ENCODE peak calls at places on chromosomes 3 and 15, in six cellular contexts. L, A, P, Y, X and S are unnamed samples.

GRCh38 chr3:14227866-14228265 is 49.2 kb downstream of the LSM3 start:
- DNase-seq in L (no peak), A (no peak), P (peak; percentile 54), Y (no peak), X (no peak), S (peak; percentile 90)

GRCh38 chr3:186166491-186167288 is 57.8 kb upstream of the ETV5 start:
- DNase-seq in L (no peak), A (no peak), P (no peak), Y (no peak), X (no peak), S (no peak)

GRCh38 chr3:114827495-114827894 is 319.6 kb downstream of the ZBTB20 start:
- DNase-seq in L (peak; percentile 60), A (peak; percentile 69), P (peak; percentile 58), Y (no peak), X (no peak), S (peak; percentile 51)

GRCh38 chr3:60582285-60582684 is 669.0 kb downstream of the FHIT start:
- DNase-seq in L (no peak), A (no peak), P (no peak), Y (no peak), X (no peak), S (peak; percentile 56)

GRCh38 chr15:60575995-60576394 is 97.1 kb upstream of the ICE2 start:
- DNase-seq in L (no peak), A (no peak), P (peak; percentile 58), Y (no peak), X (no peak), S (peak; percentile 60)

GRCh38 chr3:36244728-36245127 is 135.6 kb upstream of the STAC start:
- DNase-seq in L (no peak), A (no peak), P (no peak), Y (no peak), X (no peak), S (peak; percentile 55)

GRCh38 chr3:111980716-111981456 is 2.1 kb downstream of the ABHD10 start:
- DNase-seq in L (no peak), A (no peak), P (no peak), Y (no peak), X (no peak), S (no peak)

GRCh38 chr3:43674345-43675085 is 16.2 kb upstream of the ABHD5 start:
- DNase-seq in L (no peak), A (no peak), P (no peak), Y (no peak), X (no peak), S (no peak)

GRCh38 chr3:134794950-134795775 is at the start of gene EPHB1:
- DNase-seq in L (peak; percentile 60), A (peak; percentile 92), P (peak; percentile 87), Y (peak; percentile 66), X (peak; percentile 92), S (peak; percentile 79)

GRCh38 chr3:7897643-7898042 is 604.0 kb upstream of the LMCD1 start:
- DNase-seq in L (no peak), A (no peak), P (no peak), Y (no peak), X (no peak), S (no peak)

GRCh38 chr3:100402150-100402706 is 889 bp downstream of the LNP1 start:
- DNase-seq in L (no peak), A (peak; percentile 6), P (peak; percentile 56), Y (no peak), X (no peak), S (peak; percentile 69)

GRCh38 chr3:178950676-178951075 is 120.9 kb downstream of the ZMAT3 start:
- DNase-seq in L (no peak), A (no peak), P (no peak), Y (peak; percentile 69), X (no peak), S (peak; percentile 93)

GRCh38 chr3:81484532-81484931 is 276.9 kb downstream of the GBE1 start:
- DNase-seq in L (no peak), A (no peak), P (no peak), Y (no peak), X (no peak), S (no peak)

GRCh38 chr3:174931969-174932368 is 72.8 kb downstream of the NAALADL2 start:
- DNase-seq in L (no peak), A (no peak), P (no peak), Y (no peak), X (no peak), S (no peak)

GRCh38 chr15:87619161-87619960 is 637.2 kb downstream of the NTRK3 start:
- DNase-seq in L (no peak), A (no peak), P (peak; percentile 44), Y (no peak), X (no peak), S (peak; percentile 32)

GRCh38 chr3:39065197-39065596 is 13.4 kb downstream of the WDR48 start:
- DNase-seq in L (peak; percentile 12), A (peak; percentile 48), P (peak; percentile 60), Y (no peak), X (no peak), S (peak; percentile 47)

DNA sequence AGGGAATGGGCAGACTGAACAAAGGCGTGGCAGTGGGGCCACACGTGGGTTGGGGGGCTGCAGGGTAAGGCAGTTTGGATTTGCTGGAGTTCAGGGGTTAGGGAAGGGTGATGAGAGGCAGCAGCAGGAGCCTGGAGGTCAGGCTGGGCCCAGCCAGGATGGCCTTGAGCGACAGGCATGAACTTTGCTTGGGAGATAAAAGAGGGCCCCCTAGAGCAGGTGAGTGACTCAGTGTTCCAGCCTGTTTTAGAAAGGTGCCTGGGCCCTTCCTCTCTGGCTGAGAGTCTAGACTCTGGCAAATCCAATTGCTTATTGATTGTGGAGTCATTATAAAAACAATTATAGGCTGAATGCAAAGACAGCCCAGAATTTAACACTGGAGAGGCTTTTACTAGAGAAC is 75.1 kb downstream of the RAB11A start:
- DNase-seq in L (no peak), A (no peak), P (no peak), Y (no peak), X (no peak), S (no peak)
- H3K27ac ChIP-seq in L (no peak overlapping the region), A (no peak overlapping the region), P (no peak overlapping the region), Y (no peak overlapping the region), X (no peak overlapping the region), S (no peak overlapping the region)

DNA sequence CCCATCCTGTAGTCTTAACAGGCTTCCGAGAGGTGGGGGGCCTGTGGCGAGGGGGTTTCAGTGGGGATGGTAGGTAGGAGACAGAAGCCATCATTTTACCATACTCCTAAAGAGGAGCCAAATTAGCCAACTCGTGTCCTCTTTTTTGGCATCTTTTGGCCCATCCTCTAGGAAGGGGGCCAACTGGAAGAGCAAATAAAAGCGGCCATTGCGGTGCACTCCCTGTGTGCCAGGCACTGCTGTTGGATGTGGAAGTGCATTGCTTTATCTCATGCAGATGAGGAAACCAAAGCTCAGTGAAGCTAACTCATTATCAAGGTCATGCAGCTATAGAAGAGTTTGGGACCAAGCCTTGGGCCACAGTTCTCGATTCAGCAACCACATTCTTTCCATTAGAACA is 6.1 kb downstream of the SEMA4B start:
- DNase-seq in L (no peak), A (no peak), P (no peak), Y (no peak), X (no peak), S (no peak)
- H3K4me1 ChIP-seq in L (peaks cover 76% of the 10 kb centered on the region), A (peaks cover 5% of the 10 kb centered on the region), P (peaks cover 9% of the 10 kb centered on the region), Y (peaks cover 69% of the 10 kb centered on the region), X (no peaks in the 10 kb centered on the region), S (peaks cover 54% of the 10 kb centered on the region)

DNA sequence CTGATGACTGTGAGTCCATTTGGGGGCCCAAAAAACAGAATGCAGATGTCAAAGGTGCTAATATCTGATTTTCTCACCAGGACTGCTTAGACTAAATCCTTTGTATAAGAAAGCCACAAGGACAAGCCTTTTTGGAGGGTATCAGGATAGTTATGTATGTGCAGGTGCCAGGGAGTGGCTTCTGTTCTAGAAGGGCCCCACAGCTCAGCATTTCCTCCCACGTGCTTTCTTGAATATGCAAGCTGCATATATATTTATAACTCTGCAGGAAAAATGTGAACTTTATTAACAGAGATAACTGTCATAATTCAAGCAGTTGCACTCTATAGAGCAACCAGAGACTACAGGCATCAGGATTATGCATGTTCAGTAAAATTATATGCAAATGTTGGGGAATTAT is 94.5 kb upstream of the ANKRD28 start:
- DNase-seq in L (no peak), A (peak; percentile 24), P (no peak), Y (no peak), X (no peak), S (no peak)
- H3K9ac ChIP-seq in L (no peak overlapping the region), A (no peak overlapping the region), P (no peak overlapping the region), Y (no peak overlapping the region), X (no peak overlapping the region), S (no peak overlapping the region)

GRCh38 chr3:124845406-124845805 is 41.8 kb downstream of the ITGB5 start:
- DNase-seq in L (no peak), A (no peak), P (peak; percentile 90), Y (peak; percentile 65), X (no peak), S (peak; percentile 87)
- H3K27ac ChIP-seq in L (no peak overlapping the region), A (no peak overlapping the region), P (peak overlapping the region; percentile 67), Y (peak overlapping the region; percentile 62), X (no peak overlapping the region), S (peak overlapping the region; percentile 86)

DNA sequence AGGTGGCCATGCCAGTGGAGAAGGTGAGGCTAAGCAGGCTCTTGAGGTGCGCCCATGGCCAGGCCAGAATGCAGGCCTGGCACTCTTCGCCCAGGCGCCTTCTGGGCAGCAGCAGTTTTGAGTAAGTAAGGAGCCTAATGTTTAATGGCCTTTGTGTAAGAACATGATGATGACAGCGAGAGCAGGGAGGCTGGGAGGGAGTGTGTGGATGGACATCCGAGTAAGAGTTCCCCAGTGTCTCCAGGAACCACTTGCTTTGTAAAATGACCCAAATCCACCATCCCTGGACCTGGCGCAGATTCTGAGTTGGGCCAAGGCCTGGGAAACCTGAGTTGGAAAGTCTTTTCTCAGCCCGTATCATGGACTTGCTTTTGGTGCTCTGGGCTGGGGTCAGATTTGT is 24.1 kb downstream of the KLF13 start:
- DNase-seq in L (no peak), A (peak; percentile 7), P (no peak), Y (no peak), X (no peak), S (no peak)
- H3K4me1 ChIP-seq in L (peaks cover 22% of the 10 kb centered on the region), A (peaks cover 88% of the 10 kb centered on the region), P (peaks cover 19% of the 10 kb centered on the region), Y (peaks cover 38% of the 10 kb centered on the region), X (no peaks in the 10 kb centered on the region), S (no peaks in the 10 kb centered on the region)

GRCh38 chr3:16514799-16515353 is 1.4 kb upstream of the RFTN1 start:
- DNase-seq in L (no peak), A (no peak), P (no peak), Y (no peak), X (no peak), S (no peak)

GRCh38 chr3:16514021-16514700 is 662 bp upstream of the RFTN1 start:
- DNase-seq in L (no peak), A (no peak), P (no peak), Y (no peak), X (no peak), S (no peak)

GRCh38 chr3:16516695-16517481 is 3.4 kb upstream of the RFTN1 start:
- DNase-seq in L (no peak), A (no peak), P (peak; percentile 74), Y (no peak), X (no peak), S (peak; percentile 63)

GRCh38 chr3:16513141-16514020 is at the start of gene RFTN1:
- DNase-seq in L (no peak), A (peak; percentile 19), P (peak; percentile 70), Y (no peak), X (peak; percentile 67), S (peak; percentile 63)

DNA sequence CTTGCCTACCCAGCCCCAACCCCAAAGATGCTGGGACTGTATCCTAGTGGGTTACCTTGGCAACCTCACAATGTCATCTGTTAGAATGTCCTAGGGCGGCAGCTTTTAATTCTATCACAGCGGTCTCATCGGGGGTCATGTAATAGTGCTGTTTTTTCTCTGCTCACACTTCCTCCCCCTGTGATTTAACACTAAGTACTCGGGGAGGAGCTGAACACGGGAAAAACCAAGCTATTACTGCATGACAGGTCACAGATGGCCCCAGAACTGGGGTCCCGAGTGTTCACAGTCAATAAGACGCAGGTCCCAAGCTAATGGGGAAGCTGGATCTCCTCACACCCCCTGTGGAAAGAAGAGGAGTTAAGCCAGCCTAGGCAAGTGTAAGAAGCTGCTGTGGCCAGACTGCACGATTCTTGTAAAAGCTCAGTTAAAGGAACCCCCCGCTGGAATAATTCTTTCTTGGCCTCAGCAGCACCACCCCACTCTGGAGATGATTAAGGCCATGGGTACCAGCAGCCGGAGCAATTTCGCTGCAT is 2.5 kb upstream of the RFTN1 start:
- DNase-seq in L (no peak), A (no peak), P (no peak), Y (no peak), X (no peak), S (no peak)
- H3K9ac ChIP-seq in L (no peak overlapping the region), A (no peak overlapping the region), P (no peak overlapping the region), Y (no peak overlapping the region), X (no peak overlapping the region), S (no peak overlapping the region)